ENCODE peak calls at places on chromosomes 11 and 22, in eight cellular contexts. One of them, this sample, is unnamed.

GRCh38 chr11:61545341-61545740 is 35.5 kb downstream of the SYT7 start:
- DNase-seq in PC-9: no peak
- DNase-seq in IMR-90: no peak
- DNase-seq in A549: peak; percentile 42
- DNase-seq in HepG2: no peak
- DNase-seq in neuronal stem cell: no peak
- DNase-seq in PC-3: peak; percentile 33
- DNase-seq in HCT116: peak; percentile 22
- DNase-seq in this sample: no peak

GRCh38 chr11:69483696-69484426 is 2.4 kb downstream of the LINC01488 start:
- DNase-seq in PC-9: no peak
- DNase-seq in IMR-90: no peak
- DNase-seq in A549: no peak
- DNase-seq in HepG2: no peak
- DNase-seq in neuronal stem cell: no peak
- DNase-seq in PC-3: no peak
- DNase-seq in HCT116: no peak
- DNase-seq in this sample: no peak

GRCh38 chr11:104858882-104859735 is 39.2 kb downstream of the CASP12 start:
- DNase-seq in PC-9: no peak
- DNase-seq in IMR-90: no peak
- DNase-seq in A549: no peak
- DNase-seq in HepG2: no peak
- DNase-seq in neuronal stem cell: no peak
- DNase-seq in PC-3: no peak
- DNase-seq in HCT116: no peak
- DNase-seq in this sample: no peak

GRCh38 chr11:126416542-126417090 is 61.1 kb downstream of the ST3GAL4 start:
- DNase-seq in PC-9: no peak
- DNase-seq in IMR-90: peak; percentile 68
- DNase-seq in A549: no peak
- DNase-seq in HepG2: no peak
- DNase-seq in neuronal stem cell: peak; percentile 59
- DNase-seq in PC-3: no peak
- DNase-seq in HCT116: no peak
- DNase-seq in this sample: peak; percentile 84

GRCh38 chr11:131810511-131810910 is 440.1 kb downstream of the NTM start:
- DNase-seq in PC-9: no peak
- DNase-seq in IMR-90: no peak
- DNase-seq in A549: no peak
- DNase-seq in HepG2: no peak
- DNase-seq in neuronal stem cell: no peak
- DNase-seq in PC-3: no peak
- DNase-seq in HCT116: no peak
- DNase-seq in this sample: no peak

GRCh38 chr11:58832246-58832645 is 12.3 kb downstream of the GLYATL2 start:
- DNase-seq in PC-9: no peak
- DNase-seq in IMR-90: no peak
- DNase-seq in A549: no peak
- DNase-seq in HepG2: no peak
- DNase-seq in neuronal stem cell: no peak
- DNase-seq in PC-3: peak; percentile 78
- DNase-seq in HCT116: no peak
- DNase-seq in this sample: peak; percentile 44

GRCh38 chr22:44489817-44490216 is 8.2 kb downstream of the RTL6 start:
- DNase-seq in PC-9: no peak
- DNase-seq in IMR-90: no peak
- DNase-seq in A549: no peak
- DNase-seq in HepG2: no peak
- DNase-seq in neuronal stem cell: no peak
- DNase-seq in PC-3: no peak
- DNase-seq in HCT116: no peak
- DNase-seq in this sample: no peak

GRCh38 chr11:118957549-118957948 is 1.5 kb downstream of the UPK2 start:
- DNase-seq in PC-9: no peak
- DNase-seq in IMR-90: no peak
- DNase-seq in A549: no peak
- DNase-seq in HepG2: no peak
- DNase-seq in neuronal stem cell: no peak
- DNase-seq in PC-3: no peak
- DNase-seq in HCT116: no peak
- DNase-seq in this sample: no peak

GRCh38 chr11:115316682-115317081 is 187.5 kb downstream of the CADM1 start:
- DNase-seq in PC-9: no peak
- DNase-seq in IMR-90: no peak
- DNase-seq in A549: no peak
- DNase-seq in HepG2: no peak
- DNase-seq in neuronal stem cell: no peak
- DNase-seq in PC-3: no peak
- DNase-seq in HCT116: no peak
- DNase-seq in this sample: no peak

GRCh38 chr11:128171496-128171895 is 415.9 kb downstream of the ETS1 start:
- DNase-seq in PC-9: no peak
- DNase-seq in IMR-90: peak; percentile 20
- DNase-seq in A549: no peak
- DNase-seq in HepG2: no peak
- DNase-seq in neuronal stem cell: no peak
- DNase-seq in PC-3: peak; percentile 81
- DNase-seq in HCT116: no peak
- DNase-seq in this sample: peak; percentile 50

GRCh38 chr22:41925783-41926460 is 684 bp downstream of the TNFRSF13C start:
- DNase-seq in PC-9: peak; percentile 78
- DNase-seq in IMR-90: peak; percentile 34
- DNase-seq in A549: peak; percentile 48
- DNase-seq in HepG2: peak; percentile 45
- DNase-seq in neuronal stem cell: no peak
- DNase-seq in PC-3: peak; percentile 62
- DNase-seq in HCT116: no peak
- DNase-seq in this sample: peak; percentile 15

GRCh38 chr11:77090373-77091111 is 12.1 kb upstream of the OMP start:
- DNase-seq in PC-9: no peak
- DNase-seq in IMR-90: no peak
- DNase-seq in A549: no peak
- DNase-seq in HepG2: no peak
- DNase-seq in neuronal stem cell: no peak
- DNase-seq in PC-3: no peak
- DNase-seq in HCT116: no peak
- DNase-seq in this sample: no peak

GRCh38 chr11:107593941-107594340 is 3.0 kb downstream of the ELMOD1 start:
- DNase-seq in PC-9: no peak
- DNase-seq in IMR-90: no peak
- DNase-seq in A549: no peak
- DNase-seq in HepG2: no peak
- DNase-seq in neuronal stem cell: no peak
- DNase-seq in PC-3: no peak
- DNase-seq in HCT116: no peak
- DNase-seq in this sample: no peak

GRCh38 chr11:100855466-100856067 is 168.5 kb downstream of the ARHGAP42 start:
- DNase-seq in PC-9: no peak
- DNase-seq in IMR-90: peak; percentile 68
- DNase-seq in A549: peak; percentile 57
- DNase-seq in HepG2: peak; percentile 36
- DNase-seq in neuronal stem cell: no peak
- DNase-seq in PC-3: peak; percentile 86
- DNase-seq in HCT116: peak; percentile 52
- DNase-seq in this sample: peak; percentile 79

GRCh38 chr11:97989121-97989520 is 1031.6 kb upstream of the CNTN5 start:
- DNase-seq in PC-9: no peak
- DNase-seq in IMR-90: no peak
- DNase-seq in A549: no peak
- DNase-seq in HepG2: no peak
- DNase-seq in neuronal stem cell: no peak
- DNase-seq in PC-3: no peak
- DNase-seq in HCT116: no peak
- DNase-seq in this sample: no peak

GRCh38 chr11:47332303-47332711 is 20.2 kb downstream of the MYBPC3 start:
- DNase-seq in PC-9: no peak
- DNase-seq in IMR-90: no peak
- DNase-seq in A549: no peak
- DNase-seq in HepG2: no peak
- DNase-seq in neuronal stem cell: no peak
- DNase-seq in PC-3: no peak
- DNase-seq in HCT116: no peak
- DNase-seq in this sample: no peak

GRCh38 chr11:3196161-3197043 is 22.2 kb downstream of the MRGPRG start:
- DNase-seq in PC-9: no peak
- DNase-seq in IMR-90: no peak
- DNase-seq in A549: no peak
- DNase-seq in HepG2: no peak
- DNase-seq in neuronal stem cell: no peak
- DNase-seq in PC-3: no peak
- DNase-seq in HCT116: no peak
- DNase-seq in this sample: no peak

DNA sequence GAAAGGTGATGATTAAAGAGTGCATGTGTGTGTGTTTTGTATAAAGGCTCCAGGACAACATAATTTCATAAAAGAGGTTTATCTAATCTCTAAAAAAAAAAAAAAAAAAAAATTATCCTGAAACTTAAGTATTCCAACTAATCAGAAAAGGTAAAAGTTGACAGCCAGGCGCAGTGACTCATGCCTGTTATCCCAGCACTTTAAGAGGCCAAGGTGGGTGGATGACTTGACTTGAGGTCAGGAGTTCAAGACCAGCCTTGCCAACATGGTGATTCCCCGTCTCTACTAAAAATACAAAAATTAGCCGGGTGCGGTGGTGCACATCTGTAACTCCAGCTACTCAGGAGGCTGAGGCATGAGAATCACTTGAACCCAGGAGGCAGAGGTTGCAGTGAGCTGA is 632.7 kb upstream of the CHORDC1 start:
- DNase-seq in PC-9: no peak
- DNase-seq in IMR-90: no peak
- DNase-seq in A549: no peak
- DNase-seq in HepG2: no peak
- DNase-seq in neuronal stem cell: no peak
- DNase-seq in PC-3: no peak
- DNase-seq in HCT116: no peak
- DNase-seq in this sample: no peak
- H3K4me3 ChIP-seq in PC-9: no peak overlapping the region
- H3K4me3 ChIP-seq in IMR-90: no peak overlapping the region
- H3K4me3 ChIP-seq in A549: no peak overlapping the region
- H3K4me3 ChIP-seq in HepG2: no peak overlapping the region
- H3K4me3 ChIP-seq in neuronal stem cell: no peak overlapping the region
- H3K4me3 ChIP-seq in PC-3: no peak overlapping the region
- H3K4me3 ChIP-seq in HCT116: no peak overlapping the region
- H3K4me3 ChIP-seq in this sample: no peak overlapping the region

DNA sequence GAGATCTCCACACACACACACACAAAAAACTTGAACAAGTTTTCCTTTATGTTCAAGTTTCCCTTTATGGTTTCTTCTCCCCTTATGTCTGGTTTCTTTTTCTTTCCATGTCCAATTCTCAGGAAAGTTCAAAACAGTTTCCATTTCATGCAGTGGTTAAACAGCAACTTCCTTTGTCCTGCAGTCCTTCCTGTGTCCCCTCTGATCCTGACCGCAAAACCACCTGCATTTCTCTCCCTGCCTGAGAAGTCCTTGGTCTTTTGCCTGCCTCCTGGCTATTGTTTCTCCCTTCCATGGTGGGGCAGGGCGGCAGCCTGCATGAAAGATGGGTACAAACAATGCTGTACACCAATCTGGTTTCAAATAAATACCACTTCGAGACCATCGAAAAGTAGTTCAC is 58.3 kb upstream of the SORL1 start:
- DNase-seq in PC-9: no peak
- DNase-seq in IMR-90: no peak
- DNase-seq in A549: no peak
- DNase-seq in HepG2: peak; percentile 7
- DNase-seq in neuronal stem cell: no peak
- DNase-seq in PC-3: no peak
- DNase-seq in HCT116: no peak
- DNase-seq in this sample: no peak
- H3K4me2 ChIP-seq in PC-9: no peak overlapping the region
- H3K4me2 ChIP-seq in IMR-90: no peak overlapping the region
- H3K4me2 ChIP-seq in A549: no peak overlapping the region
- H3K4me2 ChIP-seq in HepG2: peak overlapping the region; percentile 61
- H3K4me2 ChIP-seq in neuronal stem cell: no peak overlapping the region
- H3K4me2 ChIP-seq in PC-3: no peak overlapping the region
- H3K4me2 ChIP-seq in HCT116: no peak overlapping the region
- H3K4me2 ChIP-seq in this sample: no peak overlapping the region

DNA sequence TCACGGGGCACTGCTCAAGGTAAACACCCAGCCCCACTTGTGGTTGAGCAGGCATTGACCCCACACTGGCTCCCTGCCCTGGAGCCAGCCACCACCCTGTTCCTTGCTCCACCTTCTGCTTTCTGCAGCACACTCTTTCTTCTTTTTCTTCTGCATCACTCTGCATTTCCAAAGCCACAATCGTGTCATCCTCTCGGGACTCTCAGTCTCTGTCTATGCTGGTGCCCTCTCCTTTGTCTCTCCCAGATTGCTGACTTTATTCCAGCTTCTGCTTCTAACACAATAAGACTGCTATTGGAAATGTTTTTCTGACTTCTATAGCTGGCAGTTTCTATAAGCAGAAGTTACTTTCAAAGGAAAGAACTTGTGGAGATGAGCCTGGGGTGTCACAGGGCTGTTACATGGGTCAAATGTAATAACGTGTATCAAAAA is 14.4 kb downstream of the GRAP2 start:
- DNase-seq in PC-9: no peak
- DNase-seq in IMR-90: no peak
- DNase-seq in A549: no peak
- DNase-seq in HepG2: no peak
- DNase-seq in neuronal stem cell: no peak
- DNase-seq in PC-3: no peak
- DNase-seq in HCT116: no peak
- DNase-seq in this sample: no peak
- H3K4me3 ChIP-seq in PC-9: no peak overlapping the region
- H3K4me3 ChIP-seq in IMR-90: no peak overlapping the region
- H3K4me3 ChIP-seq in A549: no peak overlapping the region
- H3K4me3 ChIP-seq in HepG2: no peak overlapping the region
- H3K4me3 ChIP-seq in neuronal stem cell: no peak overlapping the region
- H3K4me3 ChIP-seq in PC-3: no peak overlapping the region
- H3K4me3 ChIP-seq in HCT116: no peak overlapping the region
- H3K4me3 ChIP-seq in this sample: no peak overlapping the region

GRCh38 chr22:27307545-27308279 is 493.8 kb downstream of the MN1 start:
- DNase-seq in PC-9: no peak
- DNase-seq in IMR-90: no peak
- DNase-seq in A549: no peak
- DNase-seq in HepG2: no peak
- DNase-seq in neuronal stem cell: no peak
- DNase-seq in PC-3: no peak
- DNase-seq in HCT116: no peak
- DNase-seq in this sample: no peak
- H3K4me2 ChIP-seq in PC-9: no peak overlapping the region
- H3K4me2 ChIP-seq in IMR-90: no peak overlapping the region
- H3K4me2 ChIP-seq in A549: no peak overlapping the region
- H3K4me2 ChIP-seq in HepG2: no peak overlapping the region
- H3K4me2 ChIP-seq in neuronal stem cell: no peak overlapping the region
- H3K4me2 ChIP-seq in PC-3: no peak overlapping the region
- H3K4me2 ChIP-seq in HCT116: no peak overlapping the region
- H3K4me2 ChIP-seq in this sample: no peak overlapping the region

GRCh38 chr11:1437500-1437899 is 47.8 kb downstream of the BRSK2 start:
- DNase-seq in PC-9: peak; percentile 37
- DNase-seq in IMR-90: peak; percentile 42
- DNase-seq in A549: peak; percentile 38
- DNase-seq in HepG2: peak; percentile 16
- DNase-seq in neuronal stem cell: no peak
- DNase-seq in PC-3: no peak
- DNase-seq in HCT116: no peak
- DNase-seq in this sample: peak; percentile 55
- H3K4me3 ChIP-seq in PC-9: no peak overlapping the region
- H3K4me3 ChIP-seq in IMR-90: no peak overlapping the region
- H3K4me3 ChIP-seq in A549: no peak overlapping the region
- H3K4me3 ChIP-seq in HepG2: no peak overlapping the region
- H3K4me3 ChIP-seq in neuronal stem cell: no peak overlapping the region
- H3K4me3 ChIP-seq in PC-3: no peak overlapping the region
- H3K4me3 ChIP-seq in HCT116: no peak overlapping the region
- H3K4me3 ChIP-seq in this sample: no peak overlapping the region

GRCh38 chr22:40385041-40385782 is 14.8 kb downstream of the SGSM3 start:
- DNase-seq in PC-9: no peak
- DNase-seq in IMR-90: no peak
- DNase-seq in A549: no peak
- DNase-seq in HepG2: no peak
- DNase-seq in neuronal stem cell: no peak
- DNase-seq in PC-3: no peak
- DNase-seq in HCT116: no peak
- DNase-seq in this sample: no peak
- H3K4me2 ChIP-seq in PC-9: no peak overlapping the region
- H3K4me2 ChIP-seq in IMR-90: no peak overlapping the region
- H3K4me2 ChIP-seq in A549: no peak overlapping the region
- H3K4me2 ChIP-seq in HepG2: no peak overlapping the region
- H3K4me2 ChIP-seq in neuronal stem cell: no peak overlapping the region
- H3K4me2 ChIP-seq in PC-3: no peak overlapping the region
- H3K4me2 ChIP-seq in HCT116: no peak overlapping the region
- H3K4me2 ChIP-seq in this sample: no peak overlapping the region